ENCODE peak calls at places on chromosomes 4 and X, in nine cellular contexts. I, U, A, Y, V, F, W, B and T are unnamed samples. For H3K36me3, the result is how much of the 10 kb centered on the place peaks cover.

GRCh38 chrX:136057567-136057966 is 72.3 kb downstream of the SLC9A6 start:
- DNase-seq in W (no peak), Y (no peak), F (no peak), V (no peak), A (no peak), U (no peak), B (no peak), I (no peak), T (no peak)

GRCh38 chr4:4647041-4647440 is 105.2 kb upstream of the STX18 start:
- DNase-seq in V (no peak), W (no peak), I (no peak), A (no peak), F (no peak), U (no peak), Y (no peak), B (no peak), T (no peak)

GRCh38 chrX:31443654-31444053 is 371.8 kb upstream of the FTHL17 start:
- DNase-seq in F (no peak), V (no peak), B (no peak), Y (no peak), A (no peak), W (no peak), U (no peak), I (no peak), T (no peak)

GRCh38 chrX:68930576-68931317 is 101.9 kb downstream of the EFNB1 start:
- DNase-seq in Y (no peak), A (no peak), V (no peak), F (no peak), B (no peak), W (no peak), I (no peak), U (no peak), T (no peak)

GRCh38 chr4:78410651-78411050 is 140.9 kb upstream of the ANXA3 start:
- DNase-seq in Y (no peak), W (no peak), F (no peak), V (no peak), B (no peak), I (no peak), U (no peak), A (no peak), T (no peak)

GRCh38 chr4:169314906-169315305 is 44.1 kb upstream of the SH3RF1 start:
- DNase-seq in F (no peak), W (peak), I (peak), Y (peak), V (peak), U (peak), B (no peak), A (peak), T (peak)

GRCh38 chr4:145011636-145012035 is 86.4 kb downstream of the ANAPC10 start:
- DNase-seq in F (no peak), U (no peak), A (no peak), Y (no peak), I (no peak), B (no peak), W (no peak), V (no peak), T (no peak)

GRCh38 chr4:169014581-169014980 is 4.5 kb upstream of the CBR4 start:
- DNase-seq in F (no peak), W (no peak), B (no peak), V (no peak), A (no peak), I (no peak), Y (no peak), U (no peak), T (no peak)

GRCh38 chr4:149264093-149264733 is 551.4 kb downstream of the IQCM start:
- DNase-seq in B (peak), Y (no peak), W (peak), U (no peak), I (peak), A (no peak), F (peak), V (no peak), T (no peak)

GRCh38 chr4:170259631-170260153 is 169.9 kb upstream of the AADAT start:
- DNase-seq in A (peak), B (peak), U (peak), Y (peak), F (peak), W (peak), V (peak), I (peak), T (no peak)

GRCh38 chr4:3285558-3286334 is 7.1 kb upstream of the RGS12 start:
- DNase-seq in V (no peak), I (peak), Y (peak), B (no peak), F (no peak), U (no peak), W (no peak), A (no peak), T (peak)

GRCh38 chrX:120090208-120090607 is 12.7 kb upstream of the RHOXF2B start:
- DNase-seq in F (no peak), B (peak), W (no peak), A (no peak), Y (no peak), I (no peak), V (no peak), U (no peak), T (no peak)

GRCh38 chr4:86247328-86247727 is 112.5 kb downstream of the MAPK10 start:
- DNase-seq in I (no peak), A (no peak), V (no peak), U (no peak), W (no peak), F (no peak), B (no peak), Y (no peak), T (no peak)

GRCh38 chrX:154526901-154527675 is 11.1 kb upstream of the FAM3A start:
- DNase-seq in U (peak), Y (peak), V (peak), B (peak), A (peak), W (peak), I (peak), F (peak), T (peak)

GRCh38 chr4:70197842-70198241 is 2.3 kb downstream of the ODAM start:
- DNase-seq in W (peak), I (peak), A (no peak), U (no peak), B (peak), V (no peak), F (no peak), Y (no peak), T (no peak)

GRCh38 chrX:120768681-120769080 is 107.0 kb downstream of the CT47B1 start:
- DNase-seq in W (no peak), B (no peak), Y (no peak), F (no peak), U (no peak), V (no peak), I (no peak), A (no peak), T (no peak)

GRCh38 chrX:28205905-28206304 is 224.7 kb upstream of the DCAF8L1 start:
- DNase-seq in A (no peak), Y (no peak), F (no peak), V (no peak), U (no peak), I (no peak), W (no peak), B (peak), T (no peak)

GRCh38 chr4:20299515-20299914 is 47.8 kb downstream of the SLIT2 start:
- DNase-seq in F (peak), Y (no peak), V (no peak), B (peak), U (no peak), W (peak), A (no peak), I (no peak), T (no peak)

GRCh38 chrX:152917969-152918579 is 20.2 kb downstream of the ZNF185 start:
- DNase-seq in V (no peak), W (no peak), A (no peak), U (no peak), I (no peak), F (no peak), B (no peak), Y (no peak), T (no peak)

DNA sequence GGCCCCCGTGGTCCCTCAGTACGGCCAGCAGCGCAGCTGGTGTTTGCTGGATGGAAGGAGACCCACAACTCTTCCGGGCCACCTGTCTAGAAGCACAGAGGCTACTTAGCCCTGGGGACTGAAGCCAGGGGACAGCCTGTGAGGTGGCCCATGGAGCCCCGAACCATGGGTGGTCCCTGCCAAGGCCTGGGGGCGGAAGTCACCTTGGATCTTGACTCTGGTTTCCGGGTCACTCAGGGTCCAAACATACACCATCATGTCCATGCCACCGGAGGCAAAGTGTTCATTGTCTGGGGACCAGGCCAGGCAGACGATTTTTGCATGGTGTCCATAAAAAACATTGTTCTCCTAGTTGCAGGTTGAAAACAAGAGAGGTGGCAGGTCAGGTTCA is 39.5 kb downstream of the WDR1 start:
- DNase-seq in V (no peak), A (no peak), U (no peak), F (no peak), I (no peak), W (no peak), Y (no peak), B (no peak), T (peak)
- H3K36me3 ChIP-seq in V (half or more), A (half or more), U (half or more), F (under half), I (half or more), W (half or more), Y (under half), B (under half), T (half or more)

GRCh38 chr4:97235516-97235915 is 907.8 kb downstream of the STPG2 start:
- DNase-seq in V (no peak), Y (no peak), U (no peak), I (no peak), F (no peak), W (peak), B (peak), A (no peak), T (no peak)

GRCh38 chr4:97239699-97239997 is 903.6 kb downstream of the STPG2 start:
- DNase-seq in U (no peak), F (no peak), A (no peak), V (no peak), W (no peak), Y (no peak), I (no peak), B (no peak), T (no peak)

DNA sequence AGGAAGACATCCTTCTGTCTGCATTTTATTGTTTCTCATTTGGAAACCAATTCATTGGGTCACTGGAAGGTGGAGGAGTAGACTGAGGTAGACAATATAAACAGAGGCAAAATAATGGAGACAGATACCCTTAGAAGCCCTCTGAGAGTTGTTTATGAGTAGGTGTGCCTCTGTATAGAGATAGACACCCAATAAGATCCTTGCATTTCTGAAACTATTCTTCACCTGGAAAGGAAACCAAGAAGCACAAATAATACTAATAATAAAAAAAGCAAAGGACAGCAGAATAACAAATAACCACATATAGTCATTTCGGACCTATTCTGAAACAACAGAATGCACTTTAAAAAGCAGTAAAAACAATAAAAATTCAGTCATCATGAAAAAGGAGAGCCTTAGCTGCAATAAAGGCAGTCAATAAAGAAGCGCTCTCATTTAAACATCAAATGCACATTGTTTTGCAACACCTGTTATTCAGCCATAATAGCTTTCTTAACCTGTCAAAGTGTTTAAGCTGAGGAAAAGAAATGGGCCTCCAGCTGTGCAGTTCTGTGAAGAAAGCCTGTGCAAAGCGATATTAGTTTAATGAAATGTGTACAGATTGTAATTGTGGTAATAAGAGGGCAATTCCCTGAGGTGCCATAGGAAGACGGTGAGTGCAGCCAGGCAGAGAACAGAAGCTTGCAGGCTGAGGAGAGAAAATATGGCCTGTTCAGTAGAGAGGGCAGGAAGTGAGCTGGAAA is 904.1 kb downstream of the STPG2 start:
- DNase-seq in V (no peak), W (peak), A (no peak), B (no peak), I (no peak), Y (no peak), U (no peak), F (no peak), T (no peak)
- H3K36me3 ChIP-seq in V (under half), W (under half), A (under half), B (under half), I (under half), Y (under half), U (under half), F (under half), T (under half)

DNA sequence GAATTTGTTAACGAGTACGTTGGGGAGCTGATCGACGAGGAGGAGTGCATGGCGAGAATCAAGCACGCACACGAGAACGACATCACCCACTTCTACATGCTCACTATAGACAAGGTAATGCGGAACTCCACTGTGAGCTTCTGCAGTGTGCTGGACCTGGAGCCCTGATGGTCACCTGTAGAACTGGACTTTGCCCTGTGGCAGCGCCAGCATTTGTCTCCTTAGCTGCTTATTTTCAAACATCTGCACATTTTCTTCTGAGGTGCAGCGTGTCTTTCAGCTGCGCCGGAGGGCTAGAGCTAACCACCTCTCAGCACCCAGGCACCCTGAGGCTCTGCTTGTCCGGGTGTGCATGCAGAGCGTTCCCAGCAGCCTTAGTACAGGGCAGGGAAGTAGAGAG is 47.7 kb downstream of the NELFA start:
- DNase-seq in A (no peak), I (no peak), U (no peak), F (no peak), B (no peak), W (no peak), V (no peak), Y (no peak), T (no peak)
- H3K36me3 ChIP-seq in A (half or more), I (under half), U (under half), F (under half), B (under half), W (half or more), V (half or more), Y (under half), T (under half)

GRCh38 chr4:1939664-1940509 is 68.7 kb downstream of the NSD2 start:
- DNase-seq in I (no peak), F (no peak), U (no peak), B (no peak), A (no peak), W (no peak), Y (no peak), V (no peak), T (peak)

GRCh38 chr4:1945912-1946311 is 62.9 kb downstream of the NELFA start:
- DNase-seq in U (no peak), B (no peak), Y (no peak), W (no peak), A (no peak), I (no peak), V (no peak), F (no peak), T (no peak)

GRCh38 chr4:1940566-1940965 is 68.2 kb downstream of the NELFA start:
- DNase-seq in U (no peak), Y (no peak), W (no peak), F (no peak), V (no peak), B (no peak), A (no peak), I (no peak), T (peak)

GRCh38 chr4:1945492-1945891 is 63.3 kb downstream of the NELFA start:
- DNase-seq in B (peak), V (no peak), W (no peak), U (no peak), A (no peak), F (no peak), Y (no peak), I (no peak), T (no peak)

GRCh38 chr4:1943928-1944327 is 64.8 kb downstream of the NELFA start:
- DNase-seq in Y (no peak), I (no peak), W (no peak), B (no peak), V (no peak), A (no peak), U (no peak), F (no peak), T (no peak)
- H3K36me3 ChIP-seq in Y (under half), I (under half), W (half or more), B (under half), V (under half), A (under half), U (under half), F (under half), T (under half)

DNA sequence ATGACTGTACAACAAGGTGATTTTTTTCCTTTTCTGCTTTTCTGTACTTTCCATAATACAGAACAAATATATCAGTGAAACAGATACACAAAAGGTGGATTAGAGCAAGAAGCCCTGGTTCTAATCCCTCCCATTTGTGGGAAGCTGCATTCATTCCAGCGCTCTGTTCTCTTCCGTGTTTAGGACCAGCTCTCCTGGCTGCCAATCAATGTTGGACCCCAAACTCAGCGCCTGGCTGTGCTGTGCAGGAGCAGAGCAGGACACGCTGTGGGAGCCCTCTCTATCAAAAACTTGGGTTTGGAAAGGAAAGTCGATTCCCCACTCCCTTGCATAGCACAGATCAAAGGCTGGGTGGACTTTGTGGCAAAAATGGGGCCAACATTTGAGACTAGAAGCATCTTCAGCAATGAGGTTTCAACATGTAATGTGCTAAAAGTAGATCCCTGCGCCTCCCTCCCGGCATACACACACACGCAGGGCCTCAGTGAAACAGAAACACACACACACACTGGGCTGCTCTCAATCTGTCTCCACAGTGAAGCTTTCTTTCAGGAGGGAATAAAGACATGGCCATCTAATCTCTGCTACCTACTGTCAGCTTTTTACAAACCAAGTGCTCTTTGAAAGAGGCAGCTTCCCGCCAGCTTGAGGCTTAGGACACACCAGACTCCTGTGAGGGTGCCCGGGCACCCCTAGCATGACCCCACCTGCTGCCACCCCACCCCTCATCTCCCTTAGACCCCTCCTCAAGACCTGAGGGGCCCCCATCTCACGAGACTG is 12.2 kb downstream of the WDR1 start:
- DNase-seq in Y (no peak), U (no peak), F (no peak), W (no peak), I (no peak), B (no peak), A (no peak), V (no peak), T (peak)
- H3K36me3 ChIP-seq in Y (under half), U (under half), F (under half), W (under half), I (under half), B (under half), A (under half), V (under half), T (under half)